ENCODE peak calls at places on chromosomes 4 and X, in six cellular contexts. C is HFF-Myc, S is dorsolateral prefrontal cortex, D is HL-60, B is neural progenitor cell, M is lower leg skin. N is an unnamed sample.

GRCh38 chr4:80422727-80423404 is 87.3 kb downstream of the CFAP299 start:
- DNase-seq in D (no peak), B (no peak), C (no peak), M (no peak), S (no peak), N (no peak)

GRCh38 chrX:146707781-146708180 is 101.8 kb upstream of the CXorf51B start:
- DNase-seq in C (no peak), D (no peak), B (peak; percentile 10), S (no peak), M (no peak), N (no peak)

GRCh38 chr4:70706516-70706915 is 15.2 kb upstream of the RUFY3 start:
- DNase-seq in M (no peak), S (no peak), D (no peak), C (no peak), B (peak; percentile 12), N (no peak)

GRCh38 chr4:126753592-126753991 is 879.2 kb upstream of the INTU start:
- DNase-seq in C (no peak), S (no peak), B (no peak), M (no peak), D (no peak), N (no peak)

GRCh38 chr4:110631582-110632505 is 9.0 kb upstream of the PITX2 start:
- DNase-seq in B (peak; percentile 94), M (peak; percentile 26), D (peak; percentile 62), C (peak; percentile 78), S (peak; percentile 78), N (peak; percentile 74)

GRCh38 chrX:124033821-124034220 is 72.3 kb downstream of the STAG2 start:
- DNase-seq in C (peak; percentile 3), B (no peak), M (no peak), S (no peak), D (no peak), N (no peak)

GRCh38 chr4:143554728-143555597 is 41.5 kb downstream of the SMARCA5 start:
- DNase-seq in B (no peak), S (no peak), C (no peak), D (no peak), M (no peak), N (no peak)

GRCh38 chr4:164095313-164096110 is 601.0 kb downstream of the TMA16 start:
- DNase-seq in B (no peak), D (no peak), S (no peak), C (no peak), M (no peak), N (no peak)

GRCh38 chr4:77586953-77587383 is 18.7 kb upstream of the CXCL13 start:
- DNase-seq in C (no peak), S (no peak), M (no peak), B (no peak), D (peak; percentile 70), N (no peak)

GRCh38 chr4:41985151-41985550 is 3.6 kb downstream of the DCAF4L1 start:
- DNase-seq in M (no peak), B (no peak), S (no peak), D (no peak), C (no peak), N (no peak)

GRCh38 chr4:70601422-70602039 is 9.5 kb downstream of the AMBN start:
- DNase-seq in C (peak; percentile 15), M (peak; percentile 23), B (peak; percentile 78), S (peak; percentile 48), D (peak; percentile 64), N (peak; percentile 51)

GRCh38 chr4:100190643-100191600 is 654 bp upstream of the DDIT4L start:
- DNase-seq in S (no peak), C (no peak), M (no peak), B (peak; percentile 59), D (peak; percentile 15), N (no peak)

GRCh38 chrX:131746491-131746968 is 202.7 kb downstream of the OR13H1 start:
- DNase-seq in S (peak; percentile 70), B (no peak), M (no peak), D (peak; percentile 80), C (no peak), N (no peak)

GRCh38 chrX:77639820-77640219 is 146.2 kb downstream of the ATRX start:
- DNase-seq in B (no peak), S (no peak), M (no peak), C (no peak), D (no peak), N (no peak)

DNA sequence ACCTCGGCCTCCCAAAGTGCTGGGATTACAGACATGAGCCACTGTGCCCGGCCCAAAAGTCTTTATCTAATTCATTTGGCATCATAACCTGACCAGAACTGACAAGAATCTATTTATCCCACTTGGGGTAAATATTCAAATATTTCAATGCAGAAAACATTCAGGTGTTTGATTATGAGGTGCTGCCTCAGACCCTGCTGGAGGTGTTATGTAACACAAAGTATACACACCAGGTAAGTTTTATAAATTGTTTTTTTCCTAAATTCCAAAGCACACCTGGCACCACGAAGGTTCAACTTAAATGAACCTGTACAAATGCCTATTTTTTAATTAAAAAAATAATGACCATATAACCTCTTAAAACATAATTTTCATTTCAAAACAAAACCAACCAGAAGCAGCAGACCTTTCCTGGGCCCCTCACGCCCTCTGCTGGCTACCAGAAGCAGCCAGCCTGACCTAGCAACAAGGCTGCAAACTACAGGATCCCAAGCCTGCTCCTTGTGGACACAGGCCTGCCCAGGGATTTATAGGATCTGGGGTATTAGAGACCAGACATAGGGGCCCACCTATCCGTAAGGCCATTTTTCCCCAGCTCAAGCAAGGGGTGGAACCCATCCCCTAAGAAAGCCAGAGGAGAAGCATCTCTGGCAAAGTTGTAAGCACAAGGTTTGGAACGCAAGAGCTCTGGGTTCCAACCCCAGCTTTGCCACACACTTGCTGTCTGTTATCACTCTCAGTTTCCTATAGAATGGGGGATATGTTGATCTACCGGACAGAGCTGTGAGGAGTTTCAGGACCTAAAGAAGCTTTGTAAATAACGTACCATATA is 11.7 kb downstream of the OTUD5 start:
- DNase-seq in B (peak; percentile 74), S (peak; percentile 60), D (peak; percentile 47), M (no peak), C (no peak), N (no peak)
- TF ChIP-seq CTCF in B (peak; percentile 76), S (peak; percentile 74), D (peak; percentile 6), M (no peak), C (peak; percentile 76), N (peak; percentile 94)

GRCh38 chrX:87160435-87161010 is 357.1 kb upstream of the KLHL4 start:
- DNase-seq in S (no peak), M (no peak), B (no peak), D (no peak), C (no peak), N (no peak)
- TF ChIP-seq CTCF in S (peak; percentile 19), M (no peak), B (peak; percentile 22), D (no peak), C (no peak), N (no peak)

GRCh38 chrX:154986826-154987575 is 35.5 kb downstream of the F8 start:
- DNase-seq in S (no peak), D (no peak), B (no peak), C (no peak), M (no peak), N (no peak)
- TF ChIP-seq CTCF in S (no peak), D (no peak), B (no peak), C (no peak), M (no peak), N (no peak)

GRCh38 chr4:103998752-103999151 is 279.0 kb upstream of the TACR3 start:
- DNase-seq in D (peak; percentile 54), M (no peak), B (no peak), C (no peak), S (no peak), N (no peak)
- TF ChIP-seq CTCF in D (no peak), M (no peak), B (no peak), C (no peak), S (no peak), N (no peak)

GRCh38 chr4:17762705-17763104 is 18.7 kb downstream of the FAM184B start:
- DNase-seq in C (no peak), D (no peak), S (no peak), M (no peak), B (no peak), N (no peak)
- TF ChIP-seq CTCF in C (peak; percentile 39), D (no peak), S (peak; percentile 11), M (no peak), B (peak; percentile 21), N (peak; percentile 39)

GRCh38 chr4:108044951-108045686 is 55.4 kb downstream of the HADH start:
- DNase-seq in M (no peak), S (no peak), D (no peak), C (no peak), B (no peak), N (no peak)

GRCh38 chr4:108043536-108043935 is 53.8 kb downstream of the HADH start:
- DNase-seq in C (peak; percentile 75), B (peak; percentile 92), D (no peak), M (no peak), S (no peak), N (no peak)

GRCh38 chr4:108047199-108047598 is 57.5 kb downstream of the HADH start:
- DNase-seq in C (no peak), M (no peak), D (no peak), S (no peak), B (no peak), N (no peak)

GRCh38 chr4:108045687-108046024 is 56.0 kb downstream of the HADH start:
- DNase-seq in S (no peak), M (no peak), B (no peak), D (no peak), C (no peak), N (no peak)

DNA sequence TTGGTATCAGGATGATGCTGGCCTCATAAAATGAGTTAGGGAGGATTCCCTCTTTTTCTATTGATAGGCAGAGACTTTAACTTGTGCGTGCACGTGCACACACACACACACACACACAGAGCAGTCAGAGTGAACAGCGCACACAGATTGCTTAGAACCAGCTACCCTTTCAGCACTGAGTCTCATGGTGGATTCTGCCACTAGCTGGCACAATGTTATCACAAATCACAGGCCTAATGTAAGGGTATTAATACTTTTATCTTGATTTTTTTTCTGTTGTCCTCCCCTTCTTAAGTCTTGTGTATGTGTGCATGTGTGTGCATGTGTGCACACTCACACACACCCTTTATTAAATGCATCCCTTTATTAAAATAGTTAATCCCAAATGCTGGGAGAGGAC is 53.2 kb downstream of the HADH start:
- DNase-seq in M (no peak), S (no peak), D (no peak), C (no peak), B (no peak), N (no peak)
- TF ChIP-seq CTCF in M (no peak), S (no peak), D (no peak), C (no peak), B (no peak), N (no peak)

DNA sequence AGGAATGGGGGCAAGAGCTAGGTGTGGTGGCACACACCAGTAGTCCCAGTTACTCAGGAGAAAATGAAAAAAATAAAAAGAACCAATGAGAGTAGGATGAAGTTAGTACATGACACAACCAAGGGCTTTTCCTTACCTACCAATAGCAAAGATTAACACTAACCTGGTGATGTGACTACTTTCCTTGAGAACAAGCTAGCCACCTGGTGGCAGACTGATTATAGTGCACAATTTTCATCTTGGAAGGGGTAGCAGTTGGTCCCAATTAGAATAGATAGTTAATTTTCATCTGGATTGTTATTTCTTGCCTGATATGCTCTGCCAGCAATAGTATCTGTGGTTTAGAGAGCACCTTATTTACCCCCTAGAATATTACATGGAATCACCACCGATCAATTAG is 1216.8 kb upstream of the PABPC4L start:
- DNase-seq in D (no peak), S (no peak), B (peak; percentile 26), C (no peak), M (no peak), N (no peak)
- TF ChIP-seq CTCF in D (peak; percentile 12), S (peak; percentile 31), B (peak; percentile 59), C (peak; percentile 17), M (no peak), N (peak; percentile 31)